ENCODE peak calls at places on chromosomes 13 and 19, in eight cellular contexts. C is right lobe of liver; A is Right ventricle myocardium superior; K is stimulated activated effector memory CD8-positive, alpha-beta T cell treated with anti-CD3 and anti-CD28 coated beads, Interleukin-12 subunit alpha, Interleukin-12 subunit beta, amount 100 ng/mL, for 72 hours; Q is A549; D is mucosa of descending colon; W is lower leg skin; S is NB4. Y is an unnamed sample.

GRCh38 chr19:54041969-54042606 is 21.6 kb downstream of the VSTM1 start:
- DNase-seq in D (no peak), Q (no peak), C (no peak), W (no peak), A (no peak), S (no peak), K (no peak), Y (no peak)

GRCh38 chr19:5966215-5966614 is 11.7 kb downstream of the RANBP3 start:
- DNase-seq in K (no peak), D (no peak), S (no peak), C (no peak), Q (no peak), W (no peak), A (no peak), Y (no peak)

GRCh38 chr19:22332924-22333323 is 46.7 kb downstream of the ZNF729 start:
- DNase-seq in K (no peak), W (no peak), S (no peak), C (no peak), A (no peak), D (no peak), Q (no peak), Y (no peak)

GRCh38 chr13:99871249-99871898 is 100.2 kb downstream of the ZIC5 start:
- DNase-seq in Q (no peak), A (no peak), C (no peak), W (no peak), S (no peak), D (no peak), K (no peak), Y (no peak)

GRCh38 chr19:52936151-52936957 is 13.1 kb upstream of the ZNF888 start:
- DNase-seq in K (no peak), D (peak; percentile 74), W (peak; percentile 48), A (no peak), S (peak; percentile 86), C (no peak), Q (no peak), Y (no peak)

GRCh38 chr13:24557121-24557520 is 44.5 kb upstream of the PARP4 start:
- DNase-seq in A (no peak), C (no peak), Q (no peak), S (no peak), K (no peak), W (no peak), D (no peak), Y (no peak)

GRCh38 chr13:50068508-50068907 is 53.3 kb downstream of the KCNRG start:
- DNase-seq in A (no peak), S (no peak), D (no peak), K (no peak), Q (no peak), W (no peak), C (no peak), Y (no peak)

GRCh38 chr19:39436350-39436716 is 584 bp upstream of the RPS16 start:
- DNase-seq in D (no peak), K (no peak), W (no peak), S (no peak), C (no peak), Q (no peak), A (no peak), Y (no peak)

GRCh38 chr13:75482070-75482819 is at the start of gene TBC1D4:
- DNase-seq in S (peak; percentile 97), C (peak; percentile 91), W (peak; percentile 96), D (peak; percentile 89), K (peak; percentile 77), A (peak; percentile 91), Q (peak; percentile 90), Y (peak; percentile 96)

GRCh38 chr19:17405250-17406038 is at the start of gene BST2:
- DNase-seq in K (peak; percentile 83), Q (no peak), D (peak; percentile 57), A (peak; percentile 71), W (no peak), C (peak; percentile 77), S (peak; percentile 94), Y (peak; percentile 89)

GRCh38 chr13:37473035-37473434 is 125.5 kb downstream of the POSTN start:
- DNase-seq in W (no peak), Q (no peak), A (no peak), S (peak; percentile 10), D (no peak), C (no peak), K (no peak), Y (no peak)

GRCh38 chr19:3556978-3557460 is 367 bp downstream of the MFSD12 start:
- DNase-seq in W (no peak), S (peak; percentile 55), A (no peak), K (peak; percentile 74), Q (no peak), D (no peak), C (peak; percentile 58), Y (peak; percentile 86)

GRCh38 chr13:40494513-40494912 is 171.9 kb downstream of the FOXO1 start:
- DNase-seq in A (no peak), Q (no peak), K (no peak), D (no peak), C (no peak), W (no peak), S (no peak), Y (no peak)

GRCh38 chr13:51673165-51673564 is 88.9 kb downstream of the WDFY2 start:
- DNase-seq in D (no peak), Q (no peak), C (no peak), A (no peak), W (no peak), K (no peak), S (no peak), Y (no peak)

GRCh38 chr19:3047307-3048189 is 14.7 kb downstream of the TLE5 start:
- DNase-seq in D (peak; percentile 95), C (peak; percentile 75), W (peak; percentile 97), Q (peak; percentile 77), K (peak; percentile 64), A (peak; percentile 90), S (peak; percentile 70), Y (peak; percentile 95)

GRCh38 chr19:55667958-55668357 is 7.1 kb upstream of the EPN1 start:
- DNase-seq in Q (no peak), D (no peak), A (no peak), K (no peak), S (no peak), C (no peak), W (no peak), Y (peak; percentile 84)

GRCh38 chr19:34313188-34313587 is 51.8 kb upstream of the GPI start:
- DNase-seq in S (no peak), Q (no peak), K (no peak), D (peak; percentile 78), C (no peak), A (no peak), W (no peak), Y (no peak)

GRCh38 chr13:21176195-21176981 is at the start of the genes MRPL57 and SKA3:
- DNase-seq in K (peak; percentile 97), C (peak; percentile 95), Q (peak; percentile 92), A (peak; percentile 95), S (peak; percentile 96), D (peak; percentile 94), W (peak; percentile 98), Y (peak; percentile 97)

GRCh38 chr13:50275392-50276063 is 260.3 kb downstream of the KCNRG start:
- DNase-seq in C (no peak), D (no peak), K (no peak), S (no peak), Q (no peak), A (no peak), W (no peak), Y (no peak)

GRCh38 chr13:86446311-86446710 is 647.1 kb upstream of the SLITRK6 start:
- DNase-seq in S (no peak), K (no peak), D (no peak), W (no peak), A (peak; percentile 20), Q (peak; percentile 87), C (no peak), Y (no peak)

GRCh38 chr13:27442071-27442647 is 8.2 kb downstream of the MTIF3 start:
- DNase-seq in A (no peak), Q (no peak), C (no peak), S (no peak), K (no peak), D (peak; percentile 41), W (no peak), Y (no peak)

GRCh38 chr19:38670921-38671398 is 23.5 kb downstream of the ACTN4 start:
- DNase-seq in W (no peak), Q (peak; percentile 61), K (no peak), D (no peak), A (no peak), C (no peak), S (no peak), Y (peak; percentile 6)

GRCh38 chr19:11598746-11599145 is 1.5 kb downstream of the ZNF627 start:
- DNase-seq in S (no peak), W (no peak), D (no peak), C (no peak), K (no peak), A (no peak), Q (no peak), Y (no peak)